ENCODE peak calls at places on chromosomes 7 and 10, in nine cellular contexts. R, M, G, V, J, U, C, N and B are unnamed samples.

GRCh38 chr10:70672165-70672992 is at the start of gene ADAMTS14:
- DNase-seq in M (no peak), U (no peak), V (peak; percentile 49), G (no peak), C (no peak), J (peak; percentile 48), R (peak; percentile 44), N (no peak), B (peak; percentile 85)

GRCh38 chr10:73517166-73517888 is 21.5 kb upstream of the PPP3CB start:
- DNase-seq in G (no peak), J (no peak), C (no peak), U (no peak), M (no peak), V (no peak), R (no peak), N (no peak), B (no peak)

GRCh38 chr10:79066460-79067240 is 2.1 kb upstream of the ZMIZ1 start:
- DNase-seq in J (peak; percentile 69), C (peak; percentile 47), M (peak; percentile 50), G (no peak), U (no peak), V (no peak), R (no peak), N (no peak), B (peak; percentile 32)

GRCh38 chr10:33666686-33667480 is 332.4 kb upstream of the NRP1 start:
- DNase-seq in G (no peak), N (no peak), C (no peak), J (no peak), M (no peak), V (no peak), R (no peak), U (no peak), B (no peak)

GRCh38 chr10:100696477-100696901 is 48.9 kb upstream of the PAX2 start:
- DNase-seq in R (no peak), C (no peak), V (no peak), G (no peak), J (no peak), U (no peak), M (no peak), N (no peak), B (no peak)

GRCh38 chr7:66013938-66014337 is 31.9 kb upstream of the GUSB start:
- DNase-seq in U (no peak), V (peak; percentile 29), J (peak; percentile 54), N (peak; percentile 54), M (peak; percentile 50), G (peak; percentile 62), R (peak; percentile 8), C (peak; percentile 31), B (peak; percentile 27)

GRCh38 chr10:123262456-123262855 is 108.3 kb downstream of the BUB3 start:
- DNase-seq in R (no peak), M (no peak), V (no peak), G (no peak), U (no peak), N (no peak), C (no peak), J (no peak), B (no peak)

GRCh38 chr10:61904711-61905445 is 3.4 kb downstream of the ARID5B start:
- DNase-seq in G (no peak), M (no peak), V (no peak), N (peak; percentile 73), C (peak; percentile 28), J (peak; percentile 51), R (no peak), U (no peak), B (peak; percentile 50)

GRCh38 chr10:5800782-5801181 is 12.5 kb downstream of the GDI2 start:
- DNase-seq in N (no peak), G (no peak), V (no peak), R (no peak), J (no peak), M (no peak), C (no peak), U (no peak), B (no peak)

GRCh38 chr7:18450021-18450420 is 45.5 kb upstream of the HDAC9 start:
- DNase-seq in C (no peak), V (no peak), J (no peak), N (no peak), G (no peak), R (no peak), M (no peak), U (no peak), B (no peak)

GRCh38 chr7:77702451-77703219 is 6.4 kb downstream of the RSBN1L start:
- DNase-seq in N (no peak), R (no peak), V (no peak), M (no peak), C (no peak), G (no peak), U (no peak), J (no peak), B (no peak)

GRCh38 chr10:8428654-8429053 is 374.2 kb downstream of the GATA3 start:
- DNase-seq in C (no peak), V (no peak), U (no peak), G (no peak), M (no peak), N (no peak), R (no peak), J (no peak), B (no peak)

GRCh38 chr7:4700577-4701235 is 18.6 kb downstream of the FOXK1 start:
- DNase-seq in V (no peak), R (no peak), U (no peak), J (no peak), G (no peak), N (no peak), C (no peak), M (no peak), B (peak; percentile 25)

GRCh38 chr7:135714534-135715009 is 13.4 kb downstream of the SLC13A4 start:
- DNase-seq in C (no peak), U (no peak), V (no peak), R (peak; percentile 20), M (no peak), N (no peak), J (peak; percentile 41), G (no peak), B (peak; percentile 91)

GRCh38 chr10:61895898-61896605 is 5.4 kb upstream of the ARID5B start:
- DNase-seq in R (no peak), C (no peak), N (no peak), J (no peak), G (no peak), V (no peak), U (no peak), M (no peak), B (no peak)

GRCh38 chr10:113386005-113386404 is 166.8 kb upstream of the HABP2 start:
- DNase-seq in U (no peak), R (no peak), V (no peak), C (peak; percentile 22), G (no peak), N (no peak), J (no peak), M (no peak), B (peak; percentile 66)

GRCh38 chr10:101720606-101721230 is 25.7 kb upstream of the FBXW4 start:
- DNase-seq in J (no peak), R (no peak), V (no peak), G (no peak), N (no peak), C (no peak), U (no peak), M (no peak), B (no peak)

GRCh38 chr10:93261961-93262610 is 188.4 kb downstream of the CYP26A1 start:
- DNase-seq in U (no peak), M (no peak), R (no peak), C (no peak), G (no peak), V (no peak), J (no peak), N (no peak), B (peak; percentile 19)

GRCh38 chr10:121519901-121520500 is 78.2 kb downstream of the FGFR2 start:
- DNase-seq in J (no peak), M (no peak), V (no peak), G (no peak), C (no peak), R (no peak), N (no peak), U (no peak), B (no peak)

GRCh38 chr7:120994512-120995363 is 6.2 kb downstream of the CPED1 start:
- DNase-seq in C (no peak), V (no peak), N (no peak), G (no peak), J (no peak), M (no peak), R (no peak), U (no peak), B (no peak)

GRCh38 chr7:120991570-120991969 is 3.1 kb downstream of the CPED1 start:
- DNase-seq in M (no peak), C (no peak), N (no peak), R (no peak), J (no peak), U (no peak), G (no peak), V (no peak), B (no peak)

GRCh38 chr7:120992272-120993010 is 3.9 kb downstream of the CPED1 start:
- DNase-seq in R (no peak), V (no peak), M (no peak), J (no peak), N (no peak), C (no peak), U (no peak), G (no peak), B (no peak)

GRCh38 chr7:120993575-120994191 is 5.2 kb downstream of the CPED1 start:
- DNase-seq in U (no peak), J (no peak), V (no peak), M (no peak), N (no peak), G (no peak), C (no peak), R (no peak), B (no peak)

GRCh38 chr7:120993011-120993574 is 4.6 kb downstream of the CPED1 start:
- DNase-seq in N (no peak), U (no peak), R (no peak), J (no peak), M (no peak), G (no peak), C (no peak), V (no peak), B (no peak)
- H3K4me3 ChIP-seq in N (no peak overlapping the region), U (no peak overlapping the region), R (no peak overlapping the region), J (no peak overlapping the region), M (peak overlapping the region; percentile 43), G (no peak overlapping the region), C (no peak overlapping the region), V (peak overlapping the region; percentile 74), B (no peak overlapping the region)

GRCh38 chr10:95552680-95553342 is 8.4 kb downstream of the SORBS1 start:
- DNase-seq in G (no peak), M (no peak), C (no peak), V (no peak), R (peak; percentile 61), U (no peak), J (no peak), N (no peak), B (no peak)
- H3K36me3 ChIP-seq in G (no peaks in the 10 kb centered on the region), M (no peaks in the 10 kb centered on the region), C (no peaks in the 10 kb centered on the region), V (peaks cover 8% of the 10 kb centered on the region), R (no peaks in the 10 kb centered on the region), U (no peaks in the 10 kb centered on the region), J (no peaks in the 10 kb centered on the region), N (no peaks in the 10 kb centered on the region), B (no peaks in the 10 kb centered on the region)

GRCh38 chr10:42543840-42544372 is 94.5 kb downstream of the ZNF33B start:
- DNase-seq in V (no peak), R (no peak), M (no peak), G (no peak), N (no peak), C (no peak), U (no peak), J (no peak), B (no peak)
- H3K9me3 ChIP-seq in V (peaks cover 86% of the 10 kb centered on the region), R (peaks cover 10% of the 10 kb centered on the region), M (peaks cover 16% of the 10 kb centered on the region), G (peaks cover 35% of the 10 kb centered on the region), N (peaks cover 36% of the 10 kb centered on the region), C (peaks cover 31% of the 10 kb centered on the region), U (no peaks in the 10 kb centered on the region), J (peaks cover 6% of the 10 kb centered on the region), B (peaks cover 21% of the 10 kb centered on the region)

GRCh38 chr7:149716007-149716931 is 57.1 kb downstream of the ZNF467 start:
- DNase-seq in N (no peak), U (no peak), J (no peak), C (no peak), M (no peak), V (no peak), R (no peak), G (no peak), B (no peak)
- H3K4me3 ChIP-seq in N (peak overlapping the region; percentile 89), U (no peak overlapping the region), J (peak overlapping the region; percentile 77), C (no peak overlapping the region), M (no peak overlapping the region), V (peak overlapping the region; percentile 86), R (no peak overlapping the region), G (peak overlapping the region; percentile 82), B (no peak overlapping the region)